ENCODE peak calls at places on chromosomes 3 and 15, in nine cellular contexts. K, E, N, H, Z, Q, O, V and P are unnamed samples. For H3K27me3 and H3K4me1, the result is how much of the 10 kb centered on the place peaks cover.

GRCh38 chr3:107263269-107264021 is 113.8 kb upstream of the CCDC54 start:
- DNase-seq in K (no peak), E (no peak), N (no peak), H (no peak), Z (no peak), Q (peak), O (no peak), V (no peak), P (no peak)

GRCh38 chr15:36004891-36005508 is 459.0 kb upstream of the DPH6 start:
- DNase-seq in K (no peak), E (no peak), N (no peak), H (no peak), Z (no peak), Q (no peak), O (no peak), V (no peak), P (no peak)

GRCh38 chr3:135918600-135918999 is 46.9 kb upstream of the PPP2R3A start:
- DNase-seq in K (peak), E (no peak), N (peak), H (peak), Z (peak), Q (peak), O (peak), V (no peak), P (peak)

GRCh38 chr3:64354221-64354620 is 129.0 kb upstream of the PRICKLE2 start:
- DNase-seq in K (no peak), E (no peak), N (no peak), H (no peak), Z (no peak), Q (no peak), O (no peak), V (no peak), P (peak)

GRCh38 chr3:154548341-154548740 is 118.4 kb upstream of the GPR149 start:
- DNase-seq in K (no peak), E (no peak), N (no peak), H (no peak), Z (no peak), Q (no peak), O (no peak), V (no peak), P (no peak)

GRCh38 chr3:184659797-184660301 is 52.0 kb downstream of the MAGEF1 start:
- DNase-seq in K (no peak), E (peak), N (no peak), H (no peak), Z (peak), Q (peak), O (peak), V (no peak), P (no peak)

GRCh38 chr3:24318668-24319287 is 175.9 kb downstream of the THRB start:
- DNase-seq in K (peak), E (no peak), N (no peak), H (peak), Z (no peak), Q (peak), O (peak), V (no peak), P (peak)

GRCh38 chr15:62879770-62880169 is 162.8 kb upstream of the TPM1 start:
- DNase-seq in K (no peak), E (no peak), N (no peak), H (no peak), Z (no peak), Q (no peak), O (no peak), V (no peak), P (no peak)

GRCh38 chr15:58498821-58499580 is 67.2 kb downstream of the LIPC start:
- DNase-seq in K (peak), E (no peak), N (no peak), H (no peak), Z (no peak), Q (peak), O (no peak), V (no peak), P (peak)

GRCh38 chr15:67501836-67502461 is 19.0 kb upstream of the C15orf61 start:
- DNase-seq in K (no peak), E (no peak), N (peak), H (no peak), Z (peak), Q (no peak), O (no peak), V (no peak), P (no peak)

GRCh38 chr3:51677358-51677757 is 6.3 kb downstream of the TEX264 start:
- DNase-seq in K (no peak), E (no peak), N (no peak), H (no peak), Z (no peak), Q (no peak), O (no peak), V (no peak), P (no peak)

GRCh38 chr3:67522081-67522480 is 132.3 kb downstream of the SUCLG2 start:
- DNase-seq in K (no peak), E (no peak), N (no peak), H (no peak), Z (no peak), Q (no peak), O (no peak), V (no peak), P (no peak)

GRCh38 chr3:150078983-150079739 is 108.5 kb upstream of the PFN2 start:
- DNase-seq in K (peak), E (no peak), N (no peak), H (peak), Z (no peak), Q (peak), O (no peak), V (no peak), P (peak)

GRCh38 chr15:76737573-76737972 is 167.6 kb downstream of the SCAPER start:
- DNase-seq in K (no peak), E (no peak), N (no peak), H (no peak), Z (no peak), Q (no peak), O (no peak), V (no peak), P (no peak)

GRCh38 chr15:34241376-34242350 is 16.8 kb downstream of the EMC4 start:
- DNase-seq in K (peak), E (no peak), N (no peak), H (peak), Z (peak), Q (peak), O (peak), V (no peak), P (no peak)

GRCh38 chr3:151431940-151432339 is 28.9 kb downstream of the IGSF10 start:
- DNase-seq in K (peak), E (no peak), N (no peak), H (peak), Z (no peak), Q (peak), O (no peak), V (no peak), P (peak)

GRCh38 chr3:177211503-177212277 is 14.4 kb upstream of the TBL1XR1 start:
- DNase-seq in K (no peak), E (no peak), N (no peak), H (peak), Z (no peak), Q (no peak), O (peak), V (no peak), P (no peak)

GRCh38 chr3:172680684-172681083 is 30.2 kb downstream of the NCEH1 start:
- DNase-seq in K (peak), E (no peak), N (no peak), H (no peak), Z (no peak), Q (no peak), O (no peak), V (no peak), P (peak)

GRCh38 chr3:12922881-12923431 is 81.6 kb upstream of the RPL32 start:
- DNase-seq in K (no peak), E (no peak), N (no peak), H (no peak), Z (no peak), Q (no peak), O (no peak), V (no peak), P (no peak)

GRCh38 chr15:91348812-91349500 is 248.9 kb downstream of the SV2B start:
- DNase-seq in K (peak), E (no peak), N (no peak), H (no peak), Z (no peak), Q (no peak), O (no peak), V (no peak), P (peak)

GRCh38 chr3:101026244-101026643 is 33.0 kb upstream of the ABI3BP start:
- DNase-seq in K (no peak), E (no peak), N (no peak), H (no peak), Z (no peak), Q (no peak), O (no peak), V (no peak), P (no peak)

GRCh38 chr15:99961011-99961441 is 227.8 kb upstream of the LYSMD4 start:
- DNase-seq in K (peak), E (peak), N (no peak), H (peak), Z (peak), Q (peak), O (no peak), V (peak), P (peak)

GRCh38 chr3:101249512-101249911 is 70.9 kb downstream of the IMPG2 start:
- DNase-seq in K (no peak), E (no peak), N (no peak), H (no peak), Z (no peak), Q (no peak), O (no peak), V (no peak), P (no peak)

GRCh38 chr15:31483053-31483923 is 156.7 kb downstream of the KLF13 start:
- DNase-seq in K (peak), E (peak), N (no peak), H (no peak), Z (peak), Q (peak), O (no peak), V (peak), P (no peak)

GRCh38 chr3:157089455-157090221 is 70.3 kb downstream of the CCNL1 start:
- DNase-seq in K (no peak), E (no peak), N (no peak), H (peak), Z (peak), Q (no peak), O (no peak), V (no peak), P (peak)

GRCh38 chr15:37814847-37815246 is 119.6 kb upstream of the TMCO5A start:
- DNase-seq in K (no peak), E (no peak), N (no peak), H (no peak), Z (no peak), Q (no peak), O (no peak), V (no peak), P (no peak)

GRCh38 chr15:67254238-67255175 is at the start of the genes AAGAB and IQCH:
- DNase-seq in K (peak), E (peak), N (peak), H (peak), Z (peak), Q (peak), O (peak), V (peak), P (peak)

GRCh38 chr3:129131465-129132088 is 10.0 kb upstream of the RAB43 start:
- DNase-seq in K (no peak), E (no peak), N (no peak), H (no peak), Z (no peak), Q (no peak), O (no peak), V (no peak), P (no peak)

GRCh38 chr3:129132097-129132866 is 10.7 kb upstream of the RAB43 start:
- DNase-seq in K (no peak), E (no peak), N (no peak), H (no peak), Z (no peak), Q (no peak), O (no peak), V (no peak), P (no peak)

GRCh38 chr3:129130291-129130813 is 8.7 kb upstream of the RAB43 start:
- DNase-seq in K (no peak), E (no peak), N (no peak), H (no peak), Z (no peak), Q (no peak), O (no peak), V (no peak), P (no peak)

GRCh38 chr3:129126726-129127280 is 5.2 kb upstream of the RAB43 start:
- DNase-seq in K (no peak), E (no peak), N (no peak), H (no peak), Z (no peak), Q (no peak), O (no peak), V (no peak), P (no peak)

GRCh38 chr3:129128357-129129155 is 7.0 kb upstream of the RAB43 start:
- DNase-seq in K (no peak), E (no peak), N (no peak), H (no peak), Z (no peak), Q (no peak), O (no peak), V (no peak), P (no peak)
- H3K27ac ChIP-seq in K (no peak), E (no peak), N (no peak), H (no peak), Z (no peak), Q (no peak), O (no peak), V (no peak), P (no peak)

GRCh38 chr15:42444415-42445063 is 46.4 kb downstream of the ZNF106 start:
- DNase-seq in K (peak), E (peak), N (no peak), H (no peak), Z (peak), Q (peak), O (no peak), V (no peak), P (peak)
- H3K27me3 ChIP-seq in K (under half), E (under half), N (under half), H (under half), Z (under half), Q (under half), O (under half), V (under half), P (under half)

GRCh38 chr15:88653200-88654064 is 14.6 kb downstream of the ISG20 start:
- DNase-seq in K (no peak), E (no peak), N (no peak), H (no peak), Z (no peak), Q (no peak), O (no peak), V (peak), P (no peak)
- H3K4me1 ChIP-seq in K (under half), E (under half), N (under half), H (under half), Z (under half), Q (under half), O (under half), V (under half), P (under half)

GRCh38 chr3:108298056-108298455 is 1.7 kb downstream of the HHLA2 start:
- DNase-seq in K (no peak), E (no peak), N (no peak), H (no peak), Z (no peak), Q (no peak), O (no peak), V (no peak), P (no peak)
- H3K27ac ChIP-seq in K (no peak), E (no peak), N (no peak), H (no peak), Z (no peak), Q (peak), O (no peak), V (no peak), P (no peak)

DNA sequence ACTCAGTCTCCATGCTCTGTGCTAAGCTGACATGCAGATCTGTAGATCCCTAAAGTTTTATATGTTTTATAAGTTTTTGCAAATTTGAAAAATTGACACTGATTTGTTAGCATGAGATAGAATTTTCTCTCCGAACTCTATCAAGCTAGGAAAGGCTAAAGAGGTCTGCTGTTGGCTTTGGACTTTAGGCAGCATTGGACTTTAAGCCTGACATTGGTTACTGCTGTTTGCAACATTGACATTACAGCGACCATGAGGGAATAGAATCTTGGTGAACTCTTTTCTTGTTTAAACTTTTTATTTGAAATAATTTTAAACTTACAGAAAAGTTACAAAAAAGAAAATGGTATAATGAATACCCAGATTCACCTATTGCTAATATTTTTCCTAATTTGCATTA is 60.6 kb downstream of the KBTBD12 start:
- DNase-seq in K (no peak), E (no peak), N (no peak), H (no peak), Z (no peak), Q (no peak), O (peak), V (no peak), P (no peak)
- H3K27me3 ChIP-seq in K (under half), E (under half), N (under half), H (under half), Z (under half), Q (half or more), O (under half), V (under half), P (under half)

GRCh38 chr3:123342631-123343080 is 106.2 kb downstream of the ADCY5 start:
- DNase-seq in K (no peak), E (no peak), N (no peak), H (no peak), Z (no peak), Q (no peak), O (no peak), V (peak), P (no peak)

GRCh38 chr3:123344175-123344908 is 104.5 kb downstream of the ADCY5 start:
- DNase-seq in K (peak), E (peak), N (no peak), H (no peak), Z (peak), Q (peak), O (no peak), V (peak), P (no peak)

GRCh38 chr3:123343296-123344174 is 105.4 kb downstream of the ADCY5 start:
- DNase-seq in K (no peak), E (no peak), N (no peak), H (no peak), Z (no peak), Q (no peak), O (no peak), V (peak), P (no peak)

GRCh38 chr3:123339302-123339701 is 109.6 kb downstream of the ADCY5 start:
- DNase-seq in K (no peak), E (no peak), N (no peak), H (no peak), Z (no peak), Q (no peak), O (no peak), V (peak), P (no peak)

GRCh38 chr3:123341871-123342630 is 106.8 kb downstream of the ADCY5 start:
- DNase-seq in K (no peak), E (no peak), N (no peak), H (no peak), Z (no peak), Q (no peak), O (no peak), V (peak), P (no peak)
- H3K4me1 ChIP-seq in K (under half), E (under half), N (under half), H (under half), Z (under half), Q (under half), O (under half), V (half or more), P (under half)

GRCh38 chr3:141440942-141441341 is 45.9 kb upstream of the RASA2 start:
- DNase-seq in K (no peak), E (no peak), N (no peak), H (no peak), Z (no peak), Q (no peak), O (no peak), V (no peak), P (no peak)
- H3K27ac ChIP-seq in K (peak), E (no peak), N (no peak), H (no peak), Z (no peak), Q (no peak), O (peak), V (peak), P (peak)